ENCODE peak calls at places on chromosomes 13 and 19, in nine cellular contexts. M is stomach, A is HepG2, H is ovary, D is GM12892, T is body of pancreas, P is Peyer's patch, L is right lobe of liver, V is suprapubic skin. Z is an unnamed sample.

GRCh38 chr13:98393873-98394272 is 183.0 kb downstream of the STK24 start:
- DNase-seq in M (no peak), A (no peak), H (no peak), D (no peak), T (no peak), P (no peak), L (no peak), V (no peak), Z (no peak)

GRCh38 chr13:50915562-50915961 is 6.0 kb downstream of the RNASEH2B start:
- DNase-seq in M (no peak), A (no peak), H (no peak), D (no peak), T (no peak), P (no peak), L (no peak), V (no peak), Z (no peak)

GRCh38 chr19:29528350-29528945 is 2.7 kb downstream of the VSTM2B start:
- DNase-seq in M (no peak), A (peak), H (peak), D (peak), T (peak), P (peak), L (no peak), V (no peak), Z (peak)

GRCh38 chr13:37303610-37304009 is 198.1 kb upstream of the CSNK1A1L start:
- DNase-seq in M (no peak), A (no peak), H (no peak), D (no peak), T (no peak), P (no peak), L (no peak), V (no peak), Z (no peak)

GRCh38 chr13:84500016-84500415 is 617.7 kb upstream of the SLITRK1 start:
- DNase-seq in M (no peak), A (no peak), H (no peak), D (no peak), T (no peak), P (no peak), L (no peak), V (no peak), Z (no peak)

GRCh38 chr19:38869160-38869835 is 8.8 kb downstream of the RINL start:
- DNase-seq in M (no peak), A (no peak), H (no peak), D (no peak), T (peak), P (no peak), L (no peak), V (no peak), Z (no peak)

GRCh38 chr13:27022571-27023311 is 148.9 kb downstream of the USP12 start:
- DNase-seq in M (peak), A (peak), H (no peak), D (no peak), T (no peak), P (no peak), L (no peak), V (peak), Z (no peak)

GRCh38 chr13:52615817-52616216 is 26.4 kb upstream of the HNRNPA1L2 start:
- DNase-seq in M (no peak), A (peak), H (no peak), D (no peak), T (no peak), P (no peak), L (no peak), V (no peak), Z (no peak)

GRCh38 chr13:101942535-101943157 is 459.2 kb downstream of the FGF14 start:
- DNase-seq in M (no peak), A (no peak), H (no peak), D (no peak), T (no peak), P (no peak), L (no peak), V (no peak), Z (no peak)

GRCh38 chr19:28489126-28489660 is 723.8 kb downstream of the UQCRFS1 start:
- DNase-seq in M (no peak), A (no peak), H (no peak), D (no peak), T (no peak), P (no peak), L (no peak), V (no peak), Z (no peak)

GRCh38 chr13:47594833-47595232 is 406.2 kb downstream of the SUCLA2 start:
- DNase-seq in M (no peak), A (no peak), H (no peak), D (no peak), T (no peak), P (no peak), L (no peak), V (no peak), Z (no peak)

GRCh38 chr19:3338541-3339181 is 27.7 kb upstream of the NFIC start:
- DNase-seq in M (peak), A (no peak), H (peak), D (peak), T (peak), P (peak), L (peak), V (no peak), Z (no peak)

GRCh38 chr19:58385313-58386165 is 1.5 kb upstream of the RPS5 start:
- DNase-seq in M (no peak), A (no peak), H (no peak), D (no peak), T (no peak), P (no peak), L (no peak), V (no peak), Z (no peak)

GRCh38 chr19:45769054-45769782 is at the start of gene SIX5:
- DNase-seq in M (peak), A (peak), H (peak), D (peak), T (peak), P (peak), L (peak), V (peak), Z (peak)

GRCh38 chr13:102651892-102652291 is 43.0 kb downstream of the METTL21C start:
- DNase-seq in M (no peak), A (no peak), H (no peak), D (no peak), T (no peak), P (no peak), L (no peak), V (no peak), Z (no peak)

GRCh38 chr13:85536706-85537105 is 262.5 kb downstream of the SLITRK6 start:
- DNase-seq in M (no peak), A (no peak), H (no peak), D (no peak), T (no peak), P (no peak), L (no peak), V (no peak), Z (no peak)

GRCh38 chr13:98834254-98834960 is 81.9 kb upstream of the SLC15A1 start:
- DNase-seq in M (no peak), A (no peak), H (no peak), D (no peak), T (no peak), P (no peak), L (no peak), V (no peak), Z (no peak)

GRCh38 chr19:50817941-50818858 is 5.4 kb downstream of the KLK1 start:
- DNase-seq in M (peak), A (no peak), H (no peak), D (peak), T (peak), P (peak), L (no peak), V (no peak), Z (peak)

GRCh38 chr19:3527250-3527910 is 11.6 kb upstream of the TEKTIP1 start:
- DNase-seq in M (no peak), A (no peak), H (no peak), D (no peak), T (no peak), P (no peak), L (no peak), V (no peak), Z (no peak)

GRCh38 chr19:47273313-47274070 is 1.2 kb upstream of the INAFM1 start:
- DNase-seq in M (peak), A (peak), H (peak), D (peak), T (peak), P (peak), L (peak), V (peak), Z (peak)

GRCh38 chr19:50492303-50493052 is 15.8 kb upstream of the GARIN5A start:
- DNase-seq in M (no peak), A (no peak), H (no peak), D (no peak), T (no peak), P (peak), L (peak), V (no peak), Z (no peak)

GRCh38 chr13:113534236-113534860 is 43.8 kb upstream of the DCUN1D2 start:
- DNase-seq in M (no peak), A (no peak), H (no peak), D (no peak), T (no peak), P (no peak), L (peak), V (no peak), Z (no peak)

GRCh38 chr13:47901451-47901850 is 99.6 kb downstream of the SUCLA2 start:
- DNase-seq in M (no peak), A (no peak), H (no peak), D (no peak), T (no peak), P (no peak), L (no peak), V (no peak), Z (no peak)

GRCh38 chr13:64369121-64369520 is 2861.0 kb downstream of the PCDH9 start:
- DNase-seq in M (no peak), A (no peak), H (no peak), D (no peak), T (no peak), P (no peak), L (no peak), V (no peak), Z (no peak)

GRCh38 chr19:30784850-30785459 is 412.8 kb downstream of the ZNF536 start:
- DNase-seq in M (peak), A (peak), H (peak), D (peak), T (peak), P (peak), L (peak), V (peak), Z (peak)

GRCh38 chr19:46637224-46637623 is 1.2 kb upstream of the GNG8 start:
- DNase-seq in M (no peak), A (no peak), H (no peak), D (no peak), T (no peak), P (no peak), L (no peak), V (no peak), Z (no peak)

GRCh38 chr19:16002985-16003384 is 54.2 kb downstream of the OR10H4 start:
- DNase-seq in M (no peak), A (no peak), H (no peak), D (no peak), T (no peak), P (no peak), L (no peak), V (no peak), Z (no peak)

GRCh38 chr13:20610006-20610405 is 43.0 kb downstream of the IFT88 start:
- DNase-seq in M (no peak), A (no peak), H (no peak), D (no peak), T (no peak), P (no peak), L (no peak), V (no peak), Z (no peak)

GRCh38 chr13:99572131-99572530 is 70.9 kb downstream of the TM9SF2 start:
- DNase-seq in M (no peak), A (no peak), H (no peak), D (no peak), T (no peak), P (no peak), L (no peak), V (no peak), Z (no peak)

GRCh38 chr19:43450545-43450997 is 14.8 kb downstream of the LYPD3 start:
- DNase-seq in M (no peak), A (no peak), H (no peak), D (no peak), T (no peak), P (no peak), L (no peak), V (no peak), Z (no peak)

GRCh38 chr19:56866563-56866962 is 26.0 kb upstream of the PEG3 start:
- DNase-seq in M (no peak), A (no peak), H (peak), D (no peak), T (no peak), P (no peak), L (no peak), V (no peak), Z (no peak)

GRCh38 chr13:102395174-102395573 is 6.7 kb downstream of the FGF14 start:
- DNase-seq in M (no peak), A (no peak), H (no peak), D (no peak), T (no peak), P (no peak), L (no peak), V (no peak), Z (no peak)

GRCh38 chr13:61728468-61728867 is 312.8 kb upstream of the PCDH20 start:
- DNase-seq in M (no peak), A (no peak), H (no peak), D (no peak), T (peak), P (no peak), L (no peak), V (no peak), Z (no peak)

GRCh38 chr13:57969961-57970360 is 338.4 kb downstream of the PCDH17 start:
- DNase-seq in M (no peak), A (no peak), H (no peak), D (no peak), T (no peak), P (no peak), L (no peak), V (no peak), Z (no peak)

GRCh38 chr19:55115446-55116065 is 1.9 kb downstream of the PPP1R12C start:
- DNase-seq in M (no peak), A (no peak), H (no peak), D (no peak), T (no peak), P (no peak), L (no peak), V (no peak), Z (no peak)

GRCh38 chr19:30722801-30723200 is 350.6 kb downstream of the ZNF536 start:
- DNase-seq in M (no peak), A (no peak), H (no peak), D (no peak), T (no peak), P (no peak), L (no peak), V (no peak), Z (no peak)

GRCh38 chr19:7638802-7639465 is 2.0 kb downstream of the STXBP2 start:
- DNase-seq in M (no peak), A (no peak), H (no peak), D (no peak), T (no peak), P (no peak), L (no peak), V (no peak), Z (no peak)

GRCh38 chr19:7641288-7642276 is 4.7 kb downstream of the STXBP2 start:
- DNase-seq in M (no peak), A (no peak), H (no peak), D (no peak), T (no peak), P (no peak), L (no peak), V (no peak), Z (no peak)

GRCh38 chr19:7637374-7638256 is 705 bp downstream of the STXBP2 start:
- DNase-seq in M (peak), A (no peak), H (no peak), D (no peak), T (peak), P (peak), L (peak), V (no peak), Z (no peak)

GRCh38 chr19:7640803-7641202 is 3.9 kb downstream of the STXBP2 start:
- DNase-seq in M (no peak), A (no peak), H (no peak), D (no peak), T (no peak), P (no peak), L (no peak), V (no peak), Z (no peak)

GRCh38 chr19:7639863-7640348 is 3.0 kb downstream of the STXBP2 start:
- DNase-seq in M (no peak), A (no peak), H (no peak), D (no peak), T (no peak), P (no peak), L (no peak), V (no peak), Z (no peak)
- TF ChIP-seq POLR2A in M (no peak), A (no peak), H (no peak), D (no peak), T (no peak), P (no peak), L (no peak), V (no peak), Z (peak)

GRCh38 chr19:984165-984967 is at the start of gene WDR18:
- DNase-seq in M (peak), A (peak), H (peak), D (peak), T (peak), P (peak), L (peak), V (peak), Z (peak)
- TF ChIP-seq POLR2A in M (no peak), A (peak), H (peak), D (peak), T (peak), P (peak), L (peak), V (no peak), Z (peak)

GRCh38 chr19:14363203-14364097 is 17.8 kb upstream of the ADGRE5 start:
- DNase-seq in M (peak), A (peak), H (peak), D (no peak), T (peak), P (peak), L (peak), V (no peak), Z (no peak)
- TF ChIP-seq POLR2A in M (no peak), A (no peak), H (no peak), D (peak), T (no peak), P (no peak), L (no peak), V (no peak), Z (no peak)

DNA sequence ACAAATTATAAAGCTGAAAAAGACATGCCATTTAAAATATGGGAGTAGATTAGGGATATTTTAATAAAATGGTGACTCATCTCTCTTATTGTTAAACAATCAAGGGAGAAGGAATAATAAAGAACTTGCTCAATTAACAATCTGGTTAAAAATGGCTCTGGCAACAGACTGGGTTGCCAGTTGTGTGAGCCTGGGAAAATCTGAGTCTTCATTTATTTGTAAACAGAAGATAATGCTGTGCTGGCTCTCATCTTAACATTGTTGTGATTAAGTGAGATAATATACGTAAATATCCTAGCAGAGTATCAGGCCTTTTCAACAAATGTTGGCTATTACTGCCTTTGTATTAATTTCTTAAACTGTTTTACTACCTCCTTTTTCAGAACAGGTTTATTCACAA is 453.3 kb downstream of the DIAPH3 start:
- DNase-seq in M (no peak), A (no peak), H (no peak), D (no peak), T (no peak), P (no peak), L (no peak), V (no peak), Z (no peak)
- TF ChIP-seq POLR2A in M (no peak), A (no peak), H (no peak), D (no peak), T (no peak), P (no peak), L (no peak), V (no peak), Z (no peak)

GRCh38 chr19:40465025-40465780 is at the start of gene BLVRB:
- DNase-seq in M (no peak), A (peak), H (no peak), D (no peak), T (no peak), P (no peak), L (no peak), V (no peak), Z (no peak)
- TF ChIP-seq POLR2A in M (peak), A (peak), H (peak), D (peak), T (peak), P (peak), L (peak), V (no peak), Z (no peak)

GRCh38 chr19:19139876-19140229 is 1.6 kb upstream of the TMEM161A start:
- DNase-seq in M (no peak), A (no peak), H (no peak), D (no peak), T (no peak), P (no peak), L (no peak), V (no peak), Z (no peak)

GRCh38 chr19:19137556-19138109 is 645 bp downstream of the TMEM161A start:
- DNase-seq in M (no peak), A (no peak), H (no peak), D (no peak), T (no peak), P (no peak), L (peak), V (no peak), Z (no peak)

GRCh38 chr19:19140476-19140875 is 2.2 kb upstream of the TMEM161A start:
- DNase-seq in M (no peak), A (no peak), H (no peak), D (no peak), T (no peak), P (no peak), L (no peak), V (no peak), Z (no peak)

GRCh38 chr19:19134687-19135158 is 3.6 kb downstream of the TMEM161A start:
- DNase-seq in M (peak), A (no peak), H (no peak), D (no peak), T (peak), P (no peak), L (no peak), V (no peak), Z (no peak)

DNA sequence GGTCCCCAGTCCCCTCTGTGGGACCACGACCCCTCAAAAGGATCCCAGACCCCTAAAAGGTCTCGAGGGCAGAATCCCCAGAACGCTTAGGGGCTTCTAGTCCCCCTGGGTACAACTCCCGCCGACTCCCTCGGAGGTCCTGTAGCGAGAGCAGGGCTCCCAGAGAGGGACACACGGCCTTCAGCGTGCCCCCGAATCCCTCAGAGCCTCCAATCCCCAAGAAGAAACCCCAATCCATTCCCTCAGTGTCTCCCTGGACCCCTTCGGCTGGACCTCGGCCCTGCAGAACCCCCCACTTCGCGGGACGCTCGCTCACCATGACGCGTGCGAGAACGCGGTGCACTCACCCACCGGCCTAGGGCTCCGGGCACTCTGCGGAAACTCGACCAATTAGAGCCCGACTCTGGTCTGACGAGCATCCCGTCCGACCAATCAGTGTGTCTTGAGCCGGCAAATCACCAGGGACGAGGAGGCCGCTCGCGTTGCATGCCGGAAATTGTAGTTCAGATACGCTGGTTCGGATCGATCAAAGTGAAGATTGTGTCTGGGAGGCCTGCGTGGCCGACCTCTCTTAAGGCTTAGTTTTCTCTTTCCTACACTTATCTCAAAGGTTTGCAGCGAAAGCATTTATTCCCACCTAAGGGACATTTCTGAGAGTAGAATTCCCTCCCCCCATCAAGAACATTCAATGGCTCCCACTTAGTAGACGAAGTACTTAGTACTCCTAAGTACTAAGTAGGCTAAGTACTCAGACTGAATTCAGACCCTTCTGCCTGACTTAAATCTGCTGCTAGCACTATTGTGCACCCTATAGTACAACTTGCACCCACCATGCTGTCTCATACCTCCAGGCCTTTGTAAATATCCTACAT is at the start of gene TMEM161A:
- DNase-seq in M (peak), A (peak), H (peak), D (peak), T (peak), P (peak), L (peak), V (peak), Z (peak)
- TF ChIP-seq POLR2A in M (no peak), A (peak), H (peak), D (peak), T (peak), P (no peak), L (peak), V (no peak), Z (peak)